ENCODE peak calls at places on chromosomes 7 and 10, in eight cellular contexts. Y is tibial artery; T is foreskin fibroblast; N is ovary; V is IMR-90; J is mesendoderm; Z is CD8-positive, alpha-beta memory T cell; I is ascending aorta. K is an unnamed sample.

GRCh38 chr10:70169011-70169410 is 1.3 kb downstream of the SAR1A start:
- DNase-seq in Y (no peak), I (no peak), Z (no peak), N (no peak), J (no peak), T (no peak), V (no peak), K (no peak)

GRCh38 chr10:51368943-51369342 is 294.7 kb downstream of the PRKG1 start:
- DNase-seq in T (no peak), V (no peak), I (no peak), N (no peak), Y (no peak), Z (no peak), J (peak), K (no peak)

GRCh38 chr7:158049271-158049670 is 538.4 kb downstream of the PTPRN2 start:
- DNase-seq in T (no peak), Z (no peak), Y (no peak), I (no peak), V (no peak), N (no peak), J (no peak), K (no peak)

GRCh38 chr10:81898518-81898917 is 23.5 kb downstream of the NRG3 start:
- DNase-seq in Z (no peak), T (no peak), Y (no peak), N (no peak), V (no peak), J (no peak), I (no peak), K (no peak)

GRCh38 chr7:155277385-155277994 is 20.2 kb upstream of the INSIG1 start:
- DNase-seq in T (no peak), Y (no peak), V (no peak), N (no peak), J (no peak), Z (no peak), I (no peak), K (no peak)

GRCh38 chr10:112565434-112566053 is 118.5 kb downstream of the VTI1A start:
- DNase-seq in I (no peak), Y (peak), V (peak), T (peak), J (peak), Z (no peak), N (peak), K (no peak)

GRCh38 chr10:69715156-69715898 is 85.3 kb downstream of the FAM241B start:
- DNase-seq in V (peak), T (no peak), I (no peak), Y (no peak), Z (no peak), J (no peak), N (no peak), K (no peak)

GRCh38 chr7:128860158-128861073 is 2.2 kb upstream of the ATP6V1F start:
- DNase-seq in Z (no peak), J (peak), I (no peak), T (peak), N (no peak), Y (no peak), V (peak), K (no peak)

DNA sequence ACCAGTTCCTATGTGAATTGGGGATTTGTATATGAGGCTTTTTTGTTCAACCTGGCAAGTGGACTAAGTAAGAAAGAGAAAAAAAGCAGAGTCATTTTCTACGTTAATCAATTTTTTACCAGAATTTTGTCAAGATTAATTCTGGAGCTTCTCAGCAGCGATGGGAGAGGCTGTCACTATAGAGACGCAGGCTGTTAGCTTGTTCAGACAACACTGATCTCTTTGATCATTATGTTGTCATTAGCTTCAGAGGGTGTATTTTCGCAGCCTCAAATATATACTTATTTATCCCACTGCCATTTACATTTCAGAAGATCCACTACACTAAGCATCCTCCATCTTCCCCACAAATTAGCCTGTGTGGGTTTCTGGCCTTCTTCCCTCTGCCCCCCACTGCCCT is 196.7 kb upstream of the PFKP start:
- DNase-seq in I (no peak), N (no peak), Z (no peak), Y (no peak), V (no peak), T (no peak), J (no peak), K (no peak)
- H3K4me3 ChIP-seq in I (no peak), N (no peak), Z (no peak), Y (no peak), V (no peak), T (no peak), J (no peak), K (no peak)

GRCh38 chr7:4745971-4746919 is 29.2 kb upstream of the AP5Z1 start:
- DNase-seq in Y (no peak), N (no peak), T (peak), I (no peak), V (peak), Z (no peak), J (peak), K (no peak)
- H3K4me3 ChIP-seq in Y (peak), N (peak), T (peak), I (peak), V (peak), Z (peak), J (no peak), K (no peak)

GRCh38 chr7:27165089-27165654 is at the start of gene HOXA9:
- DNase-seq in Y (peak), J (no peak), N (no peak), I (no peak), Z (no peak), T (peak), V (peak), K (peak)

GRCh38 chr7:27167170-27167505 is 1.8 kb upstream of the HOXA9 start:
- DNase-seq in V (no peak), Y (no peak), N (no peak), I (no peak), Z (no peak), J (no peak), T (peak), K (no peak)

GRCh38 chr7:27164381-27165088 is 802 bp downstream of the HOXA9 start:
- DNase-seq in Z (no peak), N (no peak), I (no peak), V (no peak), J (peak), T (no peak), Y (no peak), K (no peak)

GRCh38 chr7:27166475-27167169 is 1.3 kb upstream of the HOXA9 start:
- DNase-seq in Y (no peak), Z (no peak), I (no peak), T (no peak), J (no peak), N (no peak), V (no peak), K (no peak)

DNA sequence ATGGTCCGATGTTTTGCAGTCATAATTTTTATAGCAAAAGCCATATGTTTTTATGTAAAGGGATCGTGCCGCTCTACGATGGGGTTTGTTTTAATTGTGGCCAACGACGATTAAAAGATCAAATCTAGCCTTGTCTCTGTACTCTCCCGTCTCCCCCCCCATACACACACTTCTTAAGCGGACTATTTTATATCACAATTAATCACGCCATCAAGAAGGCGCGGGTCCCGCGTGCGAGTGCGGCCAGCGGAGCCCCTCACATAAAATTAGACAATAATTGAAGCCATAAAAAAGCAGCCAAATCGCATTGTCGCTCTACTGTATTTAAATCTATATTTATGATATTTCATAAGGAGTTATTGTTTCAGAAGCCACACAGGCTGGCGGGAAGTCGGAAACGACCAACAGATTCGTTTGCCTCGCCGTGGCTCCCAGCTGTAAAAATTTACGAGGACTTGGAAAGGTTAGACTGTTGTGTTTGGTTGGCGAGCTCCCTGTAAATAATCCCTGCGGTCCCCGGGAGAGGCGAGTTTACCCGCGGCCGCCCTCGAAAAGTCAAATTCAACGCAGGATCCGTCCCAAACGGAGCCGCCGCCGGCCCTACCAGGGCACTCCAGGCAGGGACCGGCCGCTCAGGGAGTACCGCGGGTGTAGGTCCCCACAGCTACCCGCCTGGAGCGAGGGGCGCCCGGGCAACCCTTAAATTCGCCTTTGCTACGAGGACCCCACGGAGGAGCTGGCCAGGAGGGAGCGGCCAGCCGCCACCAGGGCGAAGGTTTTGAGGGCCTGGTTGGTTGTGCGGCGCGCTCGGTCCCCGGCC is 528 bp upstream of the HOXA9 start:
- DNase-seq in V (no peak), Y (no peak), T (no peak), J (no peak), N (no peak), Z (no peak), I (no peak), K (no peak)
- H3K4me3 ChIP-seq in V (peak), Y (peak), T (peak), J (no peak), N (peak), Z (no peak), I (peak), K (peak)

GRCh38 chr7:28330384-28331070 is 81.8 kb upstream of the CREB5 start:
- DNase-seq in V (peak), T (no peak), Y (no peak), J (no peak), Z (no peak), N (no peak), I (no peak), K (no peak)
- H3K4me3 ChIP-seq in V (no peak), T (no peak), Y (no peak), J (no peak), Z (peak), N (no peak), I (no peak), K (no peak)

DNA sequence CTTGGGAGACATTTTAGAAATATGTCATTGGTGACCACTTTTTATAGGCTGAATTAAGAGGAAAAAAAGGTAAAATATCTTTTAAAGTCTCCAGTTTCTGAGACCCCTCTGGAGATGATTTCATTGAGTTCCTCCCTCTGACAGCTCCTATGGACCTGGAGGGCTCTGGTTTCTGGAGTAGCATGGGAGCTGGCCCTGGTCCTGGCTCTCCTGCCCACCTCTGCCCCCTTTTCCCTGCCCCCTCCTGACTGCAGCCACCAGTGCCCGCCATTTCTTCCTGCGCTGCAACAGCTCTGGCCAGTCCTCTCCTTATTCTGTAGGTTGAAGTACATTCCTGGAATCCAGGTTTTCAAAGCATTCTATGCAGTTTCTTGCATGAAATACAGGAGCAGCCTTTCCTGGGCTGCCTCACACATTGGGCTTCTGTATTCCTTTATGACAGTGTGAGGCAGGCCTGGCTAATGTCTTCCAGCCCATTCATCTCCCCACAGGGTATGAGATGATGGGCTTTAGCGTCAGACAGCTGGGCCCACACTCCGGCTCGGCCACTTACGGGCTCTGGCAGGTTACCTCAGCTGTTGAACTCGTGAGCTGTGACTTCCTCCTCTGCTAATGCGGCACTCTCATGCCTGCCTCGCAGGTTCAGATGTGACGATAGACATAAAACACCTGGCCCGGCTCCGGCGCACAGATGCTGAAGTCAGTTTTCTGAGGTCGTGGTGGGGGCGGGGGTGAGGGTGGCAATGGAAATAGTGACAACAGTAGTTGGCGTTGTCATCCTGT is 101.7 kb downstream of the MGMT start:
- DNase-seq in V (no peak), Z (no peak), I (no peak), N (no peak), Y (no peak), J (peak), T (no peak), K (no peak)
- H3K4me3 ChIP-seq in V (no peak), Z (no peak), I (no peak), N (no peak), Y (no peak), J (no peak), T (no peak), K (no peak)